ENCODE peak calls at places on chromosomes 16 and 17, in six cellular contexts. R is esophagus muscularis mucosa, D is sigmoid colon, Q is tibial artery, G is fibroblast of pulmonary artery, B is BJ. H is an unnamed sample.

GRCh38 chr17:83200746-83201145 is 121.3 kb downstream of the METRNL start:
- DNase-seq in R (no peak), D (peak; percentile 63), Q (peak; percentile 78), G (no peak), B (no peak), H (no peak)

GRCh38 chr16:59773330-59773729 is 1039.2 kb upstream of the GOT2 start:
- DNase-seq in R (no peak), D (no peak), Q (no peak), G (no peak), B (no peak), H (no peak)

GRCh38 chr17:57947369-57947768 is 7.8 kb downstream of the CUEDC1 start:
- DNase-seq in R (no peak), D (no peak), Q (no peak), G (no peak), B (no peak), H (no peak)

GRCh38 chr16:64250866-64251265 is 871.0 kb downstream of the CDH11 start:
- DNase-seq in R (no peak), D (no peak), Q (no peak), G (peak; percentile 21), B (no peak), H (no peak)

GRCh38 chr17:79657861-79658810 is 47.3 kb upstream of the RBFOX3 start:
- DNase-seq in R (peak; percentile 47), D (peak; percentile 86), Q (no peak), G (no peak), B (no peak), H (no peak)

GRCh38 chr17:18262641-18263040 is 2.2 kb downstream of the MIEF2 start:
- DNase-seq in R (no peak), D (no peak), Q (no peak), G (no peak), B (no peak), H (no peak)

GRCh38 chr16:3444032-3444388 is 530 bp downstream of the NAA60 start:
- DNase-seq in R (no peak), D (no peak), Q (no peak), G (peak; percentile 81), B (no peak), H (no peak)

GRCh38 chr16:2037115-2037514 is 10.4 kb downstream of the NHERF2 start:
- DNase-seq in R (no peak), D (no peak), Q (no peak), G (no peak), B (no peak), H (no peak)

GRCh38 chr17:34241062-34241461 is 14.0 kb upstream of the CCL2 start:
- DNase-seq in R (no peak), D (peak; percentile 85), Q (peak; percentile 76), G (peak; percentile 55), B (no peak), H (no peak)

GRCh38 chr16:426115-426905 is 861 bp downstream of the RAB11FIP3 start:
- DNase-seq in R (no peak), D (no peak), Q (peak; percentile 68), G (no peak), B (no peak), H (peak; percentile 19)

GRCh38 chr17:42002792-42003301 is 14.4 kb downstream of the DNAJC7 start:
- DNase-seq in R (no peak), D (no peak), Q (no peak), G (no peak), B (no peak), H (no peak)

GRCh38 chr17:10125761-10126553 is 72.4 kb downstream of the GAS7 start:
- DNase-seq in R (no peak), D (no peak), Q (no peak), G (no peak), B (no peak), H (no peak)

GRCh38 chr17:80822021-80822699 is 169.5 kb upstream of the CHMP6 start:
- DNase-seq in R (no peak), D (peak; percentile 54), Q (peak; percentile 51), G (no peak), B (no peak), H (no peak)

GRCh38 chr16:13005836-13006235 is 104.4 kb downstream of the SHISA9 start:
- DNase-seq in R (no peak), D (no peak), Q (no peak), G (no peak), B (no peak), H (no peak)

GRCh38 chr17:57810740-57811632 is 38.9 kb downstream of the MRPS23 start:
- DNase-seq in R (peak; percentile 91), D (peak; percentile 84), Q (peak; percentile 73), G (peak; percentile 46), B (peak; percentile 4), H (no peak)

GRCh38 chr16:89123001-89123830 is 29.6 kb downstream of the ACSF3 start:
- DNase-seq in R (no peak), D (no peak), Q (no peak), G (no peak), B (no peak), H (no peak)

GRCh38 chr17:49063652-49064051 is 66.5 kb downstream of the IGF2BP1 start:
- DNase-seq in R (no peak), D (no peak), Q (no peak), G (peak; percentile 9), B (no peak), H (no peak)

GRCh38 chr17:82228278-82228841 is 482 bp upstream of the SLC16A3 start:
- DNase-seq in R (no peak), D (peak; percentile 80), Q (peak; percentile 79), G (no peak), B (no peak), H (peak; percentile 63)

GRCh38 chr16:4879049-4879448 is 31.8 kb downstream of the UBN1 start:
- DNase-seq in R (no peak), D (no peak), Q (no peak), G (no peak), B (no peak), H (no peak)

GRCh38 chr16:23286131-23286532 is 16.0 kb upstream of the SCNN1B start:
- DNase-seq in R (no peak), D (no peak), Q (no peak), G (no peak), B (peak; percentile 9), H (no peak)

DNA sequence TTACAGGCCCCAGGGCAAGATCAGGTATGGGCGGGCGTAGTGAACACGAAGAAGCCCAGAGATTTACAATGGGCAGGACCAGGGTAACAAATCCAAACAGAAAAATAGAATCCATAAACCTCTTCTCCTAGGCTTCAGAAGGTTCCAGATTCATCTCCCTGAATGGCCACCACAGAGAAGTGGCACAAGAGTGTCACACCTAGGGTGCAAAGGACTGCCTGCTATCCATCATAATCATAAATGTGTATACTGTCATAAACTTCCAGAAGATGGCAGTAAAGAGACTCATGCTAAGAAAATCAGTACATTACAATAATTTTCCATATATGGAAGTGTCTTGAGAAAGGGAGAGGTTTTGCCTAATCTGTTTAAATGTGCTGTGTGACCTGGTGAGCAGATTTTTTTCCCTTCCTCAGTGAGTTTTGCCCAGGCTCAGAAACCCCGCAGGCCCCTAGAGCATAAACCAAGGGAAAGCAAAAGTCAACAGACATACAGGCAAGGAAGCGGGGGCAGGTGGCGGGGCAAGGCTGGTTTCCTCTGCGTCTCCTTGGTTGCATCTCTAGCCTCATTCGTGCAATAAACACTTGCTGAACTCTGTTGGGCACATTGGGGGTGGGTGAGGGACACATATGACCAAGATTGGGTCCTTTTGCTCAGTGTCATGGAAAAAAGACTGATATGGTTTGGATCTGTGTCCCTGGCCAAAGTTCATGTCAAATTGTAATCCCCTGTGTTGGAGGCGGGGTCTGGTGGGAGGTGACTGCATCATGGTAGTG is 92.0 kb upstream of the CDH5 start:
- DNase-seq in R (no peak), D (peak; percentile 34), Q (no peak), G (peak; percentile 71), B (no peak), H (no peak)
- TF ChIP-seq CTCF in R (peak; percentile 27), D (no peak), Q (peak; percentile 10), G (peak; percentile 55), B (peak; percentile 34), H (no peak)

GRCh38 chr16:8730335-8730915 is 56.0 kb downstream of the ABAT start:
- DNase-seq in R (no peak), D (peak; percentile 37), Q (peak; percentile 9), G (no peak), B (no peak), H (no peak)

GRCh38 chr16:8729779-8730334 is 55.4 kb downstream of the ABAT start:
- DNase-seq in R (no peak), D (peak; percentile 25), Q (peak; percentile 56), G (no peak), B (no peak), H (no peak)

GRCh38 chr16:8725513-8726178 is 51.2 kb downstream of the ABAT start:
- DNase-seq in R (no peak), D (peak; percentile 26), Q (no peak), G (no peak), B (no peak), H (no peak)

GRCh38 chr16:8727857-8728618 is 53.6 kb downstream of the ABAT start:
- DNase-seq in R (no peak), D (no peak), Q (no peak), G (no peak), B (no peak), H (no peak)

DNA sequence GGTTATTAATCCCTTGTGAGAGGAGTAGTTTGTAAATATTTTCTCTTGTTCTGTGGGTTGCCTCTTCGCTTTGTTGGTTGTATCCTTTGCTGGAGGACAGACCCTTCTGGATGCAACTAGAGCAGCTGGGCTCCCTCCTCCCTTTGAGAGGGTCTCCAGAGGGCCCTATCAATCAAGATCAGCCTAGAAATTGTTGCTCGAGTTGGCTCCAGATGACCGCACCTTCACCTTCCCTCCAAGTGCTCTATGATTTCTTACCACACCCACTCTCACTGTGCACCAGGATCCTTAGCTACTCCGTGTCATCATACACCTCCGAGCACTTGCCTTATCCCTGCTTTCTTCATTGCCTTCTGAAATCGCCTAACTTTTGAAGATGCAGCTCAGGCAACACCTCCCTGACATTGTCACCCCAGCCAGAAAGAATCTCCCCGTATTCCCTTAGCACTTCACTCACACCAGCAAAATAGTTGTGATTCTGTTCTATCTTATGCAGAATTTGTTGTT is 52.7 kb downstream of the ABAT start:
- DNase-seq in R (no peak), D (peak; percentile 6), Q (no peak), G (no peak), B (no peak), H (no peak)
- TF ChIP-seq CTCF in R (no peak), D (no peak), Q (no peak), G (no peak), B (no peak), H (no peak)

GRCh38 chr16:86814256-86814655 is 235.9 kb downstream of the FOXL1 start:
- DNase-seq in R (no peak), D (no peak), Q (no peak), G (no peak), B (no peak), H (no peak)

GRCh38 chr16:86818701-86819522 is 240.6 kb downstream of the FOXL1 start:
- DNase-seq in R (no peak), D (no peak), Q (no peak), G (no peak), B (no peak), H (no peak)

GRCh38 chr16:86812363-86812970 is 234.1 kb downstream of the FOXL1 start:
- DNase-seq in R (no peak), D (peak; percentile 3), Q (no peak), G (no peak), B (no peak), H (no peak)

GRCh38 chr16:86819523-86819887 is 241.2 kb downstream of the FOXL1 start:
- DNase-seq in R (no peak), D (no peak), Q (no peak), G (no peak), B (no peak), H (no peak)

GRCh38 chr16:86816930-86817625 is 238.7 kb downstream of the FOXL1 start:
- DNase-seq in R (no peak), D (no peak), Q (no peak), G (no peak), B (no peak), H (no peak)
- TF ChIP-seq CTCF in R (no peak), D (no peak), Q (no peak), G (no peak), B (no peak), H (no peak)

GRCh38 chr16:27273670-27274522 is 5.3 kb upstream of the NSMCE1 start:
- DNase-seq in R (peak; percentile 64), D (no peak), Q (no peak), G (no peak), B (no peak), H (no peak)
- TF ChIP-seq CTCF in R (no peak), D (no peak), Q (no peak), G (no peak), B (no peak), H (no peak)

H was measured in natural killer cell.